ENCODE peak calls at places on chromosomes 1 and 21, in four cellular contexts. R, Y, I and Z are unnamed samples.
A peak's percentile ranks its signal among the peaks of the same experiment; 100 is the strongest.

GRCh38 chr1:79811173-79811572 is 804.6 kb upstream of the ADGRL4 start:
- DNase-seq in I (no peak), Y (no peak), R (no peak), Z (no peak)

GRCh38 chr21:37579356-37579755 is 212.8 kb downstream of the DYRK1A start:
- DNase-seq in Y (no peak), R (no peak), I (no peak), Z (no peak)

GRCh38 chr1:110495926-110496600 is 22.9 kb downstream of the KCNA10 start:
- DNase-seq in I (peak; percentile 65), Y (peak; percentile 69), R (no peak), Z (peak; percentile 45)

GRCh38 chr1:12276225-12276624 is 46.4 kb downstream of the VPS13D start:
- DNase-seq in I (no peak), R (no peak), Y (no peak), Z (no peak)

GRCh38 chr1:221451741-221452140 is 290.1 kb downstream of the DUSP10 start:
- DNase-seq in Y (no peak), R (no peak), I (no peak), Z (no peak)

GRCh38 chr1:91026320-91026719 is 4.5 kb upstream of the ZNF644 start:
- DNase-seq in R (no peak), I (no peak), Y (no peak), Z (no peak)

GRCh38 chr1:86380257-86380861 is 15.8 kb downstream of the ODF2L start:
- DNase-seq in R (no peak), I (no peak), Y (no peak), Z (no peak)

GRCh38 chr1:26788515-26788785 is 700 bp downstream of the PIGV start:
- DNase-seq in I (no peak), R (no peak), Y (no peak), Z (no peak)

GRCh38 chr1:204112876-204113730 is 38.7 kb downstream of the ETNK2 start:
- DNase-seq in R (no peak), Y (no peak), I (no peak), Z (no peak)

GRCh38 chr1:223500560-223501425 is 107.6 kb downstream of the CCDC185 start:
- DNase-seq in R (no peak), I (no peak), Y (no peak), Z (no peak)

GRCh38 chr21:18204931-18205330 is 39.7 kb upstream of the CHODL start:
- DNase-seq in Y (no peak), I (no peak), R (no peak), Z (no peak)

GRCh38 chr1:219555031-219555667 is 57.8 kb downstream of the ZC3H11B start:
- DNase-seq in Y (no peak), I (no peak), R (no peak), Z (no peak)

GRCh38 chr1:193338194-193338593 is 151.8 kb upstream of the B3GALT2 start:
- DNase-seq in I (no peak), Y (no peak), R (no peak), Z (no peak)

GRCh38 chr21:45594721-45595489 is 48.6 kb upstream of the PCBP3 start:
- DNase-seq in I (no peak), Y (no peak), R (no peak), Z (no peak)

GRCh38 chr1:221611930-221612777 is 129.7 kb downstream of the DUSP10 start:
- DNase-seq in I (no peak), R (peak; percentile 78), Y (no peak), Z (no peak)

GRCh38 chr1:7856345-7856744 is 3.5 kb upstream of the UTS2 start:
- DNase-seq in I (no peak), Y (no peak), R (no peak), Z (no peak)

GRCh38 chr1:116878804-116879477 is 30.8 kb upstream of the PTGFRN start:
- DNase-seq in I (no peak), R (peak; percentile 66), Y (peak; percentile 36), Z (no peak)

GRCh38 chr21:33069994-33070811 is at the start of gene OLIG1:
- DNase-seq in Y (no peak), R (no peak), I (peak; percentile 7), Z (no peak)

GRCh38 chr1:53982034-53982761 is 35.8 kb downstream of the LDLRAD1 start:
- DNase-seq in Y (peak; percentile 16), I (no peak), R (no peak), Z (no peak)

GRCh38 chr1:72442251-72442650 is 159.9 kb upstream of the NEGR1 start:
- DNase-seq in I (no peak), R (no peak), Y (no peak), Z (no peak)

GRCh38 chr1:3313579-3313955 is 140.9 kb upstream of the ARHGEF16 start:
- DNase-seq in R (peak; percentile 97), Y (peak; percentile 71), I (no peak), Z (no peak)

GRCh38 chr21:44637018-44637850 is at the start of gene KRTAP10-10:
- DNase-seq in I (no peak), R (no peak), Y (no peak), Z (no peak)

GRCh38 chr1:201307760-201308499 is 24.6 kb downstream of the PKP1 start:
- DNase-seq in I (no peak), R (no peak), Y (no peak), Z (no peak)

GRCh38 chr1:230798491-230798890 is 51.3 kb downstream of the CAPN9 start:
- DNase-seq in R (no peak), I (no peak), Y (no peak), Z (no peak)

GRCh38 chr1:21337931-21338567 is 47.8 kb upstream of the ECE1 start:
- DNase-seq in R (peak; percentile 100), I (no peak), Y (peak; percentile 84), Z (no peak)

GRCh38 chr1:18886003-18886335 is 16.4 kb downstream of the ALDH4A1 start:
- DNase-seq in R (no peak), Y (no peak), I (no peak), Z (no peak)

GRCh38 chr1:109252893-109253802 is 3.8 kb downstream of the CELSR2 start:
- DNase-seq in R (peak; percentile 89), Y (no peak), I (no peak), Z (no peak)

GRCh38 chr1:59432531-59433439 is 135.9 kb downstream of the FGGY start:
- DNase-seq in Y (no peak), R (no peak), I (no peak), Z (no peak)

GRCh38 chr1:50967416-50968020 is 2.5 kb upstream of the CDKN2C start:
- DNase-seq in R (no peak), I (no peak), Y (no peak), Z (no peak)

GRCh38 chr1:35298464-35298863 is 30.0 kb downstream of the ZMYM4 start:
- DNase-seq in Y (peak; percentile 4), I (peak; percentile 5), R (no peak), Z (no peak)

GRCh38 chr1:216193839-216194443 is 229.3 kb downstream of the USH2A start:
- DNase-seq in I (no peak), Y (no peak), R (no peak), Z (no peak)

GRCh38 chr1:6473974-6474814 is 8.2 kb upstream of the TNFRSF25 start:
- DNase-seq in I (no peak), R (no peak), Y (no peak), Z (no peak)

GRCh38 chr1:66271904-66272254 is 262.1 kb upstream of the SGIP1 start:
- DNase-seq in I (no peak), Y (no peak), R (peak; percentile 84), Z (no peak)

GRCh38 chr1:44926311-44926781 is 60.0 kb downstream of the EIF2B3 start:
- DNase-seq in Y (no peak), R (no peak), I (no peak), Z (no peak)

GRCh38 chr1:151864411-151864810 is 10.9 kb upstream of the THEM5 start:
- DNase-seq in I (no peak), Y (no peak), R (no peak), Z (no peak)

GRCh38 chr21:27759091-27759659 is 792.3 kb upstream of the ADAMTS5 start:
- DNase-seq in R (no peak), I (no peak), Y (peak; percentile 25), Z (no peak)
- H3K9me3 ChIP-seq in R (no peaks in the 10 kb centered on the region), I (no peaks in the 10 kb centered on the region), Y (no peaks in the 10 kb centered on the region), Z (no peaks in the 10 kb centered on the region)

GRCh38 chr1:63936276-63936675 is 162.5 kb downstream of the ROR1 start:
- DNase-seq in I (no peak), R (no peak), Y (no peak), Z (no peak)
- H3K9me3 ChIP-seq in I (no peaks in the 10 kb centered on the region), R (no peaks in the 10 kb centered on the region), Y (no peaks in the 10 kb centered on the region), Z (no peaks in the 10 kb centered on the region)

GRCh38 chr1:247966520-247967204 is 1.6 kb downstream of the OR2AK2 start:
- DNase-seq in I (no peak), Y (no peak), R (no peak), Z (no peak)

GRCh38 chr1:247961796-247962195 is 3.2 kb upstream of the OR2AK2 start:
- DNase-seq in R (no peak), I (no peak), Y (no peak), Z (no peak)

GRCh38 chr1:247964933-247965332 is at the start of gene OR2AK2:
- DNase-seq in I (no peak), R (no peak), Y (no peak), Z (no peak)

DNA sequence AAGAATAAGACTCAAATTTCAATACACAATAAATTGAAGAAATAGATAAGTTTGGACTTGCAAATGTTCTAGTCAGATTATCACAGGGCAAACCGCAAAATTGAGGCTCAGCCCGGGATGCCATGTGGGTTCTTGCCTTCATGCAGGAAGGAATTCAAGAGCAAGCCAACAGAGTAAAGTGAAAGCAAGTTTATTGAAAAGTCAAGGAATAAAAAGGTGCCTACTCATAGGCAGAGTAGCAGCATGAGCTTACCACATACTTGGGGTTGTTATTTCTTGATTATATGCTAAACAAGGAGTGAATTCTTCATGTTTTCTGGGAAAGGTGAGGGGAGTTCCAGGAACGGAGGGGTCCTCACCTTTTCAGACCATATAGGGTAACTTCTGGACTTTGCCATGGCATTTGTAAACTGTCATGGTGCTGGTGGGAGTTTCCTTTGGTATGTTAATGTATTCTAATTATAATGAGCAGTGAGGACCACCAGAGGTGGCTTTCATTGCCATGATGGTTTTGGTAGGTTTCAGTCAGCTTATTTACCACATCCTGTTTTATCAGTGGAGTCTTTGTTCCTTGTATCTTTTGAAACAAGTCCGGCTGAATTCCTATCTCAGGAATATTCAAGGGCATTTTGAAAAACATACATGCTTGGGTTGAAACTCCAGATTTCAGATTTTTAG is 2.0 kb upstream of the OR2AK2 start:
- DNase-seq in I (no peak), Y (no peak), R (no peak), Z (no peak)
- H3K9me3 ChIP-seq in I (no peaks in the 10 kb centered on the region), Y (no peaks in the 10 kb centered on the region), R (no peaks in the 10 kb centered on the region), Z (no peaks in the 10 kb centered on the region)

GRCh38 chr1:163924041-163924440 is 602.3 kb downstream of the NUF2 start:
- DNase-seq in I (no peak), R (no peak), Y (no peak), Z (no peak)
- H3K9me3 ChIP-seq in I (no peaks in the 10 kb centered on the region), R (no peaks in the 10 kb centered on the region), Y (no peaks in the 10 kb centered on the region), Z (no peaks in the 10 kb centered on the region)

GRCh38 chr21:10463156-10463555 is 58.2 kb upstream of the TPTE start:
- DNase-seq in R (no peak), I (no peak), Y (no peak), Z (no peak)
- H3K9me3 ChIP-seq in R (peaks cover 7% of the 10 kb centered on the region), I (peaks cover 45% of the 10 kb centered on the region), Y (no peaks in the 10 kb centered on the region), Z (no peaks in the 10 kb centered on the region)

DNA sequence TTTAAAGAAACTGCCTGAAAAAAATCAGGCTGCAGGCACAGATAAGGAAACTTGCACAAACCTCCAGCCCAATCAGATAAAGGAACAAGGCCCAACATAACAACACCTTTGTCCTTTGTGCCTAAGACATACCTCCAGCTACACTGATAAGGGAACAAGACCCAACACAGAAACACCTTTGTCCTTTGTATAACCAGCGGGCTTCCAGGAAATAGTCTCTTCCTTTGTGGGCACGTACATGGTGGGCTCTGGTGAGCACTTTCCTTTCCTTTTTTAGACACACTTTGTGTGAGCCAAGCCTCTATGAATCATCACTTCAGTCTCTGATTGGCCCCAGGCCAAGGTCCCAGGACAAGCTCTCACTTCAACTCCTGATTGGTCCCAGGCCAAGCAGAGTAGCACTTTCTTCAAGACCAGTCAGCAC is 23.6 kb downstream of the ZNF670 start:
- DNase-seq in I (no peak), Y (no peak), R (no peak), Z (no peak)
- H3K9me3 ChIP-seq in I (peaks cover 67% of the 10 kb centered on the region), Y (no peaks in the 10 kb centered on the region), R (peaks cover 8% of the 10 kb centered on the region), Z (peaks cover 12% of the 10 kb centered on the region)